ENCODE peak calls at places on chromosomes 7 and 10, in eight cellular contexts. A is AG10803, Y is NB4, L is germinal center, V is GM13976, N is AG04449, K is fibroblast of lung, Q is GM04504. B is an unnamed sample.

GRCh38 chr7:36986429-36987362 is 262.4 kb upstream of the AOAH start:
- DNase-seq in A (peak), Y (peak), L (peak), V (peak), N (no peak), K (peak), Q (peak), B (peak)

GRCh38 chr7:131105294-131105802 is 222.3 kb upstream of the MKLN1 start:
- DNase-seq in A (peak), Y (no peak), L (no peak), V (no peak), N (no peak), K (peak), Q (peak), B (no peak)

GRCh38 chr7:24728503-24729364 is 28.5 kb downstream of the GSDME start:
- DNase-seq in A (peak), Y (no peak), L (no peak), V (no peak), N (no peak), K (peak), Q (no peak), B (no peak)

GRCh38 chr10:119090968-119091367 is 10.4 kb upstream of the EIF3A start:
- DNase-seq in A (peak), Y (peak), L (no peak), V (no peak), N (no peak), K (peak), Q (peak), B (no peak)

GRCh38 chr7:157397751-157398691 is 61.2 kb downstream of the DNAJB6 start:
- DNase-seq in A (peak), Y (peak), L (no peak), V (peak), N (peak), K (peak), Q (peak), B (no peak)

GRCh38 chr7:75737856-75738603 is 711 bp downstream of the HIP1 start:
- DNase-seq in A (no peak), Y (no peak), L (no peak), V (no peak), N (no peak), K (peak), Q (no peak), B (no peak)

GRCh38 chr10:118820326-118821116 is 65.8 kb upstream of the CACUL1 start:
- DNase-seq in A (no peak), Y (no peak), L (no peak), V (no peak), N (no peak), K (no peak), Q (no peak), B (no peak)

GRCh38 chr10:102409604-102410426 is 8.8 kb downstream of the PSD start:
- DNase-seq in A (no peak), Y (no peak), L (no peak), V (no peak), N (no peak), K (no peak), Q (no peak), B (no peak)

GRCh38 chr10:12397147-12397896 is 48.0 kb downstream of the CAMK1D start:
- DNase-seq in A (no peak), Y (no peak), L (no peak), V (no peak), N (no peak), K (no peak), Q (no peak), B (no peak)

GRCh38 chr10:34710391-34710751 is 104.7 kb downstream of the PARD3 start:
- DNase-seq in A (peak), Y (peak), L (no peak), V (no peak), N (no peak), K (peak), Q (peak), B (no peak)

B was measured in GOT3.